ENCODE peak calls at places on chromosomes 7 and 10, in six cellular contexts. One of them, this sample, is unnamed.

GRCh38 chr10:15897282-15897681 is 37.0 kb upstream of the MINDY3 start:
- DNase-seq in NCI-H2081: no peak
- DNase-seq in GM23248: peak; percentile 79
- DNase-seq in naive thymus-derived CD8-positive, alpha-beta T cell: no peak
- DNase-seq in activated naive CD8-positive, alpha-beta T cell treated with anti-CD3 and anti-CD28 coated beads, Interleukin-2, amount 50 U/mL, for 16 hours: no peak
- DNase-seq in ovary: no peak
- DNase-seq in this sample: no peak

GRCh38 chr10:132918617-132919373 is 23.6 kb downstream of the CFAP46 start:
- DNase-seq in ovary: no peak
- DNase-seq in NCI-H2081: no peak
- DNase-seq in naive thymus-derived CD8-positive, alpha-beta T cell: no peak
- DNase-seq in GM23248: no peak
- DNase-seq in activated naive CD8-positive, alpha-beta T cell treated with anti-CD3 and anti-CD28 coated beads, Interleukin-2, amount 50 U/mL, for 16 hours: no peak
- DNase-seq in this sample: no peak

GRCh38 chr7:98420966-98421612 is 20.2 kb upstream of the BAIAP2L1 start:
- DNase-seq in GM23248: peak; percentile 48
- DNase-seq in activated naive CD8-positive, alpha-beta T cell treated with anti-CD3 and anti-CD28 coated beads, Interleukin-2, amount 50 U/mL, for 16 hours: peak; percentile 22
- DNase-seq in NCI-H2081: peak; percentile 90
- DNase-seq in naive thymus-derived CD8-positive, alpha-beta T cell: peak; percentile 66
- DNase-seq in ovary: no peak
- DNase-seq in this sample: peak; percentile 30

GRCh38 chr7:98514211-98515150 is 102.6 kb upstream of the NPTX2 start:
- DNase-seq in GM23248: no peak
- DNase-seq in NCI-H2081: no peak
- DNase-seq in naive thymus-derived CD8-positive, alpha-beta T cell: no peak
- DNase-seq in ovary: no peak
- DNase-seq in activated naive CD8-positive, alpha-beta T cell treated with anti-CD3 and anti-CD28 coated beads, Interleukin-2, amount 50 U/mL, for 16 hours: no peak
- DNase-seq in this sample: no peak

GRCh38 chr10:103745264-103746247 is 109.8 kb downstream of the SH3PXD2A start:
- DNase-seq in naive thymus-derived CD8-positive, alpha-beta T cell: no peak
- DNase-seq in ovary: no peak
- DNase-seq in NCI-H2081: no peak
- DNase-seq in GM23248: peak; percentile 59
- DNase-seq in activated naive CD8-positive, alpha-beta T cell treated with anti-CD3 and anti-CD28 coated beads, Interleukin-2, amount 50 U/mL, for 16 hours: no peak
- DNase-seq in this sample: no peak

GRCh38 chr7:118232837-118233236 is 8.3 kb downstream of the ANKRD7 start:
- DNase-seq in activated naive CD8-positive, alpha-beta T cell treated with anti-CD3 and anti-CD28 coated beads, Interleukin-2, amount 50 U/mL, for 16 hours: no peak
- DNase-seq in ovary: no peak
- DNase-seq in NCI-H2081: no peak
- DNase-seq in GM23248: peak; percentile 24
- DNase-seq in naive thymus-derived CD8-positive, alpha-beta T cell: no peak
- DNase-seq in this sample: no peak

GRCh38 chr7:17041324-17041723 is 159.5 kb upstream of the AGR3 start:
- DNase-seq in GM23248: peak; percentile 87
- DNase-seq in activated naive CD8-positive, alpha-beta T cell treated with anti-CD3 and anti-CD28 coated beads, Interleukin-2, amount 50 U/mL, for 16 hours: no peak
- DNase-seq in NCI-H2081: peak; percentile 48
- DNase-seq in ovary: no peak
- DNase-seq in naive thymus-derived CD8-positive, alpha-beta T cell: no peak
- DNase-seq in this sample: no peak

GRCh38 chr7:50304158-50304910 is at the start of gene IKZF1:
- DNase-seq in naive thymus-derived CD8-positive, alpha-beta T cell: peak; percentile 57
- DNase-seq in NCI-H2081: no peak
- DNase-seq in ovary: no peak
- DNase-seq in GM23248: peak; percentile 9
- DNase-seq in activated naive CD8-positive, alpha-beta T cell treated with anti-CD3 and anti-CD28 coated beads, Interleukin-2, amount 50 U/mL, for 16 hours: no peak
- DNase-seq in this sample: no peak

GRCh38 chr7:138247568-138248328 is 171.5 kb downstream of the AKR1D1 start:
- DNase-seq in naive thymus-derived CD8-positive, alpha-beta T cell: no peak
- DNase-seq in NCI-H2081: no peak
- DNase-seq in GM23248: peak; percentile 3
- DNase-seq in activated naive CD8-positive, alpha-beta T cell treated with anti-CD3 and anti-CD28 coated beads, Interleukin-2, amount 50 U/mL, for 16 hours: no peak
- DNase-seq in ovary: no peak
- DNase-seq in this sample: no peak

GRCh38 chr7:154375956-154376355 is 323.8 kb downstream of the DPP6 start:
- DNase-seq in GM23248: no peak
- DNase-seq in ovary: no peak
- DNase-seq in naive thymus-derived CD8-positive, alpha-beta T cell: no peak
- DNase-seq in NCI-H2081: no peak
- DNase-seq in activated naive CD8-positive, alpha-beta T cell treated with anti-CD3 and anti-CD28 coated beads, Interleukin-2, amount 50 U/mL, for 16 hours: no peak
- DNase-seq in this sample: no peak

GRCh38 chr10:60123668-60124067 is 217.3 kb upstream of the CCDC6 start:
- DNase-seq in naive thymus-derived CD8-positive, alpha-beta T cell: no peak
- DNase-seq in activated naive CD8-positive, alpha-beta T cell treated with anti-CD3 and anti-CD28 coated beads, Interleukin-2, amount 50 U/mL, for 16 hours: no peak
- DNase-seq in GM23248: peak; percentile 47
- DNase-seq in NCI-H2081: no peak
- DNase-seq in ovary: no peak
- DNase-seq in this sample: no peak

GRCh38 chr7:121023683-121024507 is 35.4 kb downstream of the CPED1 start:
- DNase-seq in activated naive CD8-positive, alpha-beta T cell treated with anti-CD3 and anti-CD28 coated beads, Interleukin-2, amount 50 U/mL, for 16 hours: no peak
- DNase-seq in naive thymus-derived CD8-positive, alpha-beta T cell: no peak
- DNase-seq in ovary: no peak
- DNase-seq in NCI-H2081: no peak
- DNase-seq in GM23248: peak; percentile 18
- DNase-seq in this sample: no peak

GRCh38 chr10:24715246-24715769 is 8.4 kb downstream of the ARHGAP21 start:
- DNase-seq in activated naive CD8-positive, alpha-beta T cell treated with anti-CD3 and anti-CD28 coated beads, Interleukin-2, amount 50 U/mL, for 16 hours: no peak
- DNase-seq in NCI-H2081: no peak
- DNase-seq in ovary: no peak
- DNase-seq in GM23248: no peak
- DNase-seq in naive thymus-derived CD8-positive, alpha-beta T cell: no peak
- DNase-seq in this sample: no peak

GRCh38 chr7:91372323-91372722 is 108.1 kb downstream of the FZD1 start:
- DNase-seq in GM23248: no peak
- DNase-seq in naive thymus-derived CD8-positive, alpha-beta T cell: no peak
- DNase-seq in ovary: no peak
- DNase-seq in activated naive CD8-positive, alpha-beta T cell treated with anti-CD3 and anti-CD28 coated beads, Interleukin-2, amount 50 U/mL, for 16 hours: no peak
- DNase-seq in NCI-H2081: no peak
- DNase-seq in this sample: no peak

GRCh38 chr10:88883443-88883799 is 3.4 kb downstream of the STAMBPL1 start:
- DNase-seq in NCI-H2081: no peak
- DNase-seq in activated naive CD8-positive, alpha-beta T cell treated with anti-CD3 and anti-CD28 coated beads, Interleukin-2, amount 50 U/mL, for 16 hours: no peak
- DNase-seq in ovary: no peak
- DNase-seq in GM23248: no peak
- DNase-seq in naive thymus-derived CD8-positive, alpha-beta T cell: no peak
- DNase-seq in this sample: no peak

GRCh38 chr10:44932338-44933116 is 21.4 kb downstream of the TMEM72 start:
- DNase-seq in ovary: peak; percentile 87
- DNase-seq in naive thymus-derived CD8-positive, alpha-beta T cell: peak; percentile 78
- DNase-seq in GM23248: peak; percentile 85
- DNase-seq in activated naive CD8-positive, alpha-beta T cell treated with anti-CD3 and anti-CD28 coated beads, Interleukin-2, amount 50 U/mL, for 16 hours: peak; percentile 65
- DNase-seq in NCI-H2081: peak; percentile 8
- DNase-seq in this sample: peak; percentile 77

GRCh38 chr7:1052031-1052818 is 7.9 kb downstream of the GPR146 start:
- DNase-seq in NCI-H2081: no peak
- DNase-seq in activated naive CD8-positive, alpha-beta T cell treated with anti-CD3 and anti-CD28 coated beads, Interleukin-2, amount 50 U/mL, for 16 hours: no peak
- DNase-seq in ovary: no peak
- DNase-seq in naive thymus-derived CD8-positive, alpha-beta T cell: no peak
- DNase-seq in GM23248: no peak
- DNase-seq in this sample: no peak

GRCh38 chr7:132245539-132245938 is 330.7 kb downstream of the PLXNA4 start:
- DNase-seq in activated naive CD8-positive, alpha-beta T cell treated with anti-CD3 and anti-CD28 coated beads, Interleukin-2, amount 50 U/mL, for 16 hours: no peak
- DNase-seq in ovary: no peak
- DNase-seq in naive thymus-derived CD8-positive, alpha-beta T cell: no peak
- DNase-seq in GM23248: no peak
- DNase-seq in NCI-H2081: no peak
- DNase-seq in this sample: no peak

GRCh38 chr10:116385994-116386809 is 41.4 kb upstream of the PNLIPRP3 start:
- DNase-seq in NCI-H2081: peak; percentile 15
- DNase-seq in GM23248: peak; percentile 52
- DNase-seq in activated naive CD8-positive, alpha-beta T cell treated with anti-CD3 and anti-CD28 coated beads, Interleukin-2, amount 50 U/mL, for 16 hours: no peak
- DNase-seq in ovary: no peak
- DNase-seq in naive thymus-derived CD8-positive, alpha-beta T cell: no peak
- DNase-seq in this sample: no peak

GRCh38 chr7:27182861-27183681 is 2.0 kb downstream of the HOXA11 start:
- DNase-seq in ovary: no peak
- DNase-seq in naive thymus-derived CD8-positive, alpha-beta T cell: no peak
- DNase-seq in NCI-H2081: peak; percentile 57
- DNase-seq in activated naive CD8-positive, alpha-beta T cell treated with anti-CD3 and anti-CD28 coated beads, Interleukin-2, amount 50 U/mL, for 16 hours: no peak
- DNase-seq in GM23248: peak; percentile 66
- DNase-seq in this sample: no peak

GRCh38 chr10:102540023-102540422 is 36.3 kb downstream of the SUFU start:
- DNase-seq in NCI-H2081: no peak
- DNase-seq in activated naive CD8-positive, alpha-beta T cell treated with anti-CD3 and anti-CD28 coated beads, Interleukin-2, amount 50 U/mL, for 16 hours: no peak
- DNase-seq in GM23248: peak; percentile 44
- DNase-seq in naive thymus-derived CD8-positive, alpha-beta T cell: no peak
- DNase-seq in ovary: no peak
- DNase-seq in this sample: no peak

This sample was measured in stimulated activated CD8-positive, alpha-beta memory T cell treated with anti-CD3 and anti-CD28 coated beads, Interleukin-15, amount 100 ng/mL, for 1 hour.